ENCODE peak calls at places on chromosome 4, in five cellular contexts. L is GM23248, N is SHP77 treated with DMSO at 0.1 percent for 48 hours, G is activated gamma-delta T cell treated with Interleukin-2 at 50 U/mL for 16 hours, W is HFF-Myc. D is an unnamed sample.

GRCh38 chr4:878796-879729 is 53.1 kb downstream of the GAK start:
- DNase-seq in W (no peak), L (no peak), G (peak), N (no peak), D (no peak)

GRCh38 chr4:46491455-46491854 is 101.5 kb upstream of the GABRA2 start:
- DNase-seq in L (no peak), W (no peak), N (no peak), G (no peak), D (no peak)

GRCh38 chr4:7767966-7768365 is 171.7 kb downstream of the AFAP1 start:
- DNase-seq in L (no peak), G (no peak), W (no peak), N (no peak), D (no peak)

GRCh38 chr4:137610960-137611359 is 78.7 kb upstream of the PCDH18 start:
- DNase-seq in L (peak), G (no peak), N (no peak), W (peak), D (no peak)

GRCh38 chr4:70544279-70544870 is 26.0 kb downstream of the AMTN start:
- DNase-seq in L (peak), G (no peak), W (no peak), N (no peak), D (no peak)

GRCh38 chr4:174490356-174490969 is 31.8 kb downstream of the HPGD start:
- DNase-seq in W (peak), N (no peak), G (no peak), L (peak), D (no peak)

GRCh38 chr4:48290146-48290772 is 20.6 kb upstream of the TEC start:
- DNase-seq in W (no peak), L (peak), G (no peak), N (no peak), D (no peak)

GRCh38 chr4:534576-535151 is 35.7 kb downstream of the PIGG start:
- DNase-seq in N (no peak), L (no peak), W (no peak), G (no peak), D (peak)

GRCh38 chr4:91936301-91936700 is 367.5 kb upstream of the GRID2 start:
- DNase-seq in N (peak), W (no peak), G (no peak), L (peak), D (no peak)

GRCh38 chr4:54016504-54016903 is 47.9 kb downstream of the CHIC2 start:
- DNase-seq in L (no peak), W (no peak), N (peak), G (no peak), D (no peak)

GRCh38 chr4:128308986-128309385 is 21.4 kb upstream of the PGRMC2 start:
- DNase-seq in G (no peak), N (no peak), W (no peak), L (no peak), D (no peak)

GRCh38 chr4:94447754-94448411 is 3.9 kb upstream of the PDLIM5 start:
- DNase-seq in L (peak), G (no peak), W (no peak), N (no peak), D (no peak)

GRCh38 chr4:16007471-16008095 is 44.6 kb upstream of the FGFBP2 start:
- DNase-seq in W (no peak), G (no peak), L (no peak), N (no peak), D (no peak)

GRCh38 chr4:27081675-27082579 is 221.3 kb downstream of the STIM2 start:
- DNase-seq in N (no peak), L (no peak), W (no peak), G (no peak), D (no peak)

GRCh38 chr4:59553063-59553738 is 1646.9 kb upstream of the ADGRL3 start:
- DNase-seq in N (peak), G (no peak), L (peak), W (no peak), D (no peak)

GRCh38 chr4:141703497-141703896 is 67.1 kb downstream of the IL15 start:
- DNase-seq in N (no peak), G (no peak), L (no peak), W (no peak), D (no peak)

GRCh38 chr4:7191546-7192251 is 639 bp upstream of the SORCS2 start:
- DNase-seq in L (no peak), N (no peak), W (no peak), G (no peak), D (peak)

GRCh38 chr4:152328595-152328994 is 207.3 kb downstream of the FBXW7 start:
- DNase-seq in W (no peak), L (peak), N (no peak), G (no peak), D (no peak)

GRCh38 chr4:24382381-24382780 is 202.0 kb downstream of the DHX15 start:
- DNase-seq in N (no peak), L (no peak), W (no peak), G (no peak), D (no peak)

GRCh38 chr4:70382691-70383181 is at the start of gene SMR3B:
- DNase-seq in L (no peak), G (no peak), N (no peak), W (no peak), D (no peak)

GRCh38 chr4:53863731-53864130 is 200.7 kb downstream of the CHIC2 start:
- DNase-seq in W (no peak), L (no peak), G (no peak), N (no peak), D (no peak)

GRCh38 chr4:94152466-94152865 is 55.2 kb upstream of the SMARCAD1 start:
- DNase-seq in L (no peak), G (no peak), N (no peak), W (no peak), D (no peak)

GRCh38 chr4:104571341-104571740 is 76.6 kb upstream of the CXXC4 start:
- DNase-seq in N (no peak), W (no peak), L (no peak), G (no peak), D (no peak)

GRCh38 chr4:1023895-1024740 is 12.7 kb downstream of the FGFRL1 start:
- DNase-seq in W (no peak), L (no peak), G (no peak), N (no peak), D (no peak)

GRCh38 chr4:139368990-139369389 is 66.7 kb upstream of the NDUFC1 start:
- DNase-seq in G (no peak), N (peak), L (no peak), W (no peak), D (no peak)

D was measured in vagina.